ENCODE peak calls at places on chromosomes 12 and 14, in eight cellular contexts. One of them, this sample, is unnamed.

GRCh38 chr12:19846561-19846960 is 407.3 kb downstream of the AEBP2 start:
- DNase-seq in IMR-90: peak; percentile 69
- DNase-seq in HCT116: no peak
- DNase-seq in suprapubic skin: no peak
- DNase-seq in thyroid gland: no peak
- DNase-seq in heart left ventricle: no peak
- DNase-seq in adrenal gland: no peak
- DNase-seq in Peyer's patch: no peak
- DNase-seq in this sample: no peak

GRCh38 chr12:2054091-2055018 is 1.6 kb downstream of the CACNA1C start:
- DNase-seq in adrenal gland: no peak
- DNase-seq in Peyer's patch: no peak
- DNase-seq in HCT116: no peak
- DNase-seq in thyroid gland: no peak
- DNase-seq in suprapubic skin: no peak
- DNase-seq in IMR-90: no peak
- DNase-seq in heart left ventricle: no peak
- DNase-seq in this sample: no peak

GRCh38 chr12:48795550-48796455 is 6.9 kb upstream of the ADCY6 start:
- DNase-seq in suprapubic skin: no peak
- DNase-seq in IMR-90: peak; percentile 75
- DNase-seq in adrenal gland: peak; percentile 76
- DNase-seq in thyroid gland: peak; percentile 74
- DNase-seq in HCT116: peak; percentile 77
- DNase-seq in Peyer's patch: peak; percentile 88
- DNase-seq in heart left ventricle: peak; percentile 63
- DNase-seq in this sample: peak; percentile 62

GRCh38 chr12:54395545-54395944 is 11.0 kb upstream of the ZNF385A start:
- DNase-seq in suprapubic skin: no peak
- DNase-seq in IMR-90: no peak
- DNase-seq in Peyer's patch: no peak
- DNase-seq in thyroid gland: no peak
- DNase-seq in adrenal gland: no peak
- DNase-seq in heart left ventricle: no peak
- DNase-seq in HCT116: no peak
- DNase-seq in this sample: no peak

GRCh38 chr12:13101854-13102375 is 1.6 kb downstream of the GSG1 start:
- DNase-seq in adrenal gland: no peak
- DNase-seq in IMR-90: peak; percentile 46
- DNase-seq in Peyer's patch: peak; percentile 72
- DNase-seq in HCT116: no peak
- DNase-seq in thyroid gland: peak; percentile 45
- DNase-seq in suprapubic skin: no peak
- DNase-seq in heart left ventricle: no peak
- DNase-seq in this sample: no peak

GRCh38 chr12:60035835-60036234 is 440.0 kb downstream of the SLC16A7 start:
- DNase-seq in adrenal gland: no peak
- DNase-seq in suprapubic skin: no peak
- DNase-seq in heart left ventricle: no peak
- DNase-seq in Peyer's patch: no peak
- DNase-seq in thyroid gland: no peak
- DNase-seq in HCT116: no peak
- DNase-seq in IMR-90: peak; percentile 27
- DNase-seq in this sample: no peak

GRCh38 chr12:52679875-52680274 is 332 bp downstream of the KRT1 start:
- DNase-seq in heart left ventricle: no peak
- DNase-seq in Peyer's patch: no peak
- DNase-seq in IMR-90: no peak
- DNase-seq in HCT116: no peak
- DNase-seq in adrenal gland: no peak
- DNase-seq in thyroid gland: no peak
- DNase-seq in suprapubic skin: no peak
- DNase-seq in this sample: no peak

GRCh38 chr14:60151715-60152114 is 13.5 kb downstream of the DHRS7 start:
- DNase-seq in suprapubic skin: peak; percentile 93
- DNase-seq in adrenal gland: peak; percentile 91
- DNase-seq in heart left ventricle: peak; percentile 83
- DNase-seq in IMR-90: peak; percentile 92
- DNase-seq in thyroid gland: peak; percentile 25
- DNase-seq in Peyer's patch: peak; percentile 90
- DNase-seq in HCT116: no peak
- DNase-seq in this sample: peak; percentile 62

GRCh38 chr14:101315802-101316296 is 245.4 kb upstream of the DIO3 start:
- DNase-seq in Peyer's patch: no peak
- DNase-seq in HCT116: peak; percentile 44
- DNase-seq in thyroid gland: no peak
- DNase-seq in IMR-90: no peak
- DNase-seq in heart left ventricle: no peak
- DNase-seq in adrenal gland: no peak
- DNase-seq in suprapubic skin: no peak
- DNase-seq in this sample: no peak

GRCh38 chr12:71237128-71237527 is 79.3 kb upstream of the TSPAN8 start:
- DNase-seq in HCT116: no peak
- DNase-seq in adrenal gland: no peak
- DNase-seq in heart left ventricle: no peak
- DNase-seq in thyroid gland: no peak
- DNase-seq in IMR-90: no peak
- DNase-seq in Peyer's patch: no peak
- DNase-seq in suprapubic skin: no peak
- DNase-seq in this sample: no peak

GRCh38 chr12:2610358-2610757 is 184.4 kb upstream of the FKBP4 start:
- DNase-seq in Peyer's patch: no peak
- DNase-seq in thyroid gland: no peak
- DNase-seq in suprapubic skin: no peak
- DNase-seq in HCT116: no peak
- DNase-seq in IMR-90: no peak
- DNase-seq in heart left ventricle: no peak
- DNase-seq in adrenal gland: no peak
- DNase-seq in this sample: no peak

GRCh38 chr14:69132513-69133181 is 20.3 kb downstream of the DCAF5 start:
- DNase-seq in suprapubic skin: no peak
- DNase-seq in Peyer's patch: no peak
- DNase-seq in heart left ventricle: no peak
- DNase-seq in HCT116: no peak
- DNase-seq in adrenal gland: no peak
- DNase-seq in IMR-90: no peak
- DNase-seq in thyroid gland: no peak
- DNase-seq in this sample: no peak

GRCh38 chr12:68113644-68114043 is 45.9 kb downstream of the IFNG start:
- DNase-seq in IMR-90: no peak
- DNase-seq in Peyer's patch: peak; percentile 57
- DNase-seq in suprapubic skin: no peak
- DNase-seq in adrenal gland: no peak
- DNase-seq in thyroid gland: no peak
- DNase-seq in HCT116: peak; percentile 22
- DNase-seq in heart left ventricle: no peak
- DNase-seq in this sample: no peak

GRCh38 chr14:89093083-89093482 is 268.6 kb downstream of the TTC8 start:
- DNase-seq in heart left ventricle: no peak
- DNase-seq in IMR-90: peak; percentile 26
- DNase-seq in HCT116: no peak
- DNase-seq in adrenal gland: no peak
- DNase-seq in Peyer's patch: no peak
- DNase-seq in thyroid gland: no peak
- DNase-seq in suprapubic skin: no peak
- DNase-seq in this sample: no peak

GRCh38 chr14:86838363-86838762 is 1154.6 kb downstream of the GALC start:
- DNase-seq in thyroid gland: no peak
- DNase-seq in heart left ventricle: no peak
- DNase-seq in IMR-90: no peak
- DNase-seq in Peyer's patch: no peak
- DNase-seq in adrenal gland: no peak
- DNase-seq in HCT116: no peak
- DNase-seq in suprapubic skin: no peak
- DNase-seq in this sample: no peak

GRCh38 chr12:121536929-121537813 is 43.7 kb downstream of the KDM2B start:
- DNase-seq in suprapubic skin: peak; percentile 90
- DNase-seq in IMR-90: peak; percentile 77
- DNase-seq in Peyer's patch: peak; percentile 95
- DNase-seq in thyroid gland: peak; percentile 98
- DNase-seq in adrenal gland: peak; percentile 90
- DNase-seq in HCT116: no peak
- DNase-seq in heart left ventricle: peak; percentile 92
- DNase-seq in this sample: peak; percentile 98
- TF ChIP-seq POLR2A in suprapubic skin: no peak
- TF ChIP-seq POLR2A in IMR-90: no peak
- TF ChIP-seq POLR2A in Peyer's patch: peak; percentile 23
- TF ChIP-seq POLR2A in thyroid gland: peak; percentile 86
- TF ChIP-seq POLR2A in adrenal gland: peak; percentile 67
- TF ChIP-seq POLR2A in HCT116: peak; percentile 5
- TF ChIP-seq POLR2A in heart left ventricle: no peak
- TF ChIP-seq POLR2A in this sample: peak; percentile 87

GRCh38 chr12:62789856-62790255 is 145.1 kb downstream of the PPM1H start:
- DNase-seq in IMR-90: no peak
- DNase-seq in thyroid gland: no peak
- DNase-seq in Peyer's patch: no peak
- DNase-seq in adrenal gland: no peak
- DNase-seq in HCT116: no peak
- DNase-seq in suprapubic skin: no peak
- DNase-seq in heart left ventricle: no peak
- DNase-seq in this sample: no peak

GRCh38 chr12:62792526-62792925 is 142.4 kb downstream of the PPM1H start:
- DNase-seq in HCT116: no peak
- DNase-seq in Peyer's patch: no peak
- DNase-seq in thyroid gland: no peak
- DNase-seq in IMR-90: no peak
- DNase-seq in heart left ventricle: no peak
- DNase-seq in suprapubic skin: no peak
- DNase-seq in adrenal gland: no peak
- DNase-seq in this sample: no peak

GRCh38 chr12:62793256-62794217 is 141.4 kb downstream of the PPM1H start:
- DNase-seq in suprapubic skin: peak; percentile 89
- DNase-seq in thyroid gland: peak; percentile 92
- DNase-seq in Peyer's patch: peak; percentile 93
- DNase-seq in adrenal gland: peak; percentile 85
- DNase-seq in HCT116: peak; percentile 60
- DNase-seq in IMR-90: peak; percentile 87
- DNase-seq in heart left ventricle: peak; percentile 77
- DNase-seq in this sample: peak; percentile 82

GRCh38 chr12:62799126-62799736 is 135.7 kb downstream of the PPM1H start:
- DNase-seq in IMR-90: peak; percentile 72
- DNase-seq in adrenal gland: peak; percentile 47
- DNase-seq in thyroid gland: peak; percentile 62
- DNase-seq in heart left ventricle: peak; percentile 43
- DNase-seq in suprapubic skin: no peak
- DNase-seq in Peyer's patch: peak; percentile 78
- DNase-seq in HCT116: peak; percentile 48
- DNase-seq in this sample: no peak

DNA sequence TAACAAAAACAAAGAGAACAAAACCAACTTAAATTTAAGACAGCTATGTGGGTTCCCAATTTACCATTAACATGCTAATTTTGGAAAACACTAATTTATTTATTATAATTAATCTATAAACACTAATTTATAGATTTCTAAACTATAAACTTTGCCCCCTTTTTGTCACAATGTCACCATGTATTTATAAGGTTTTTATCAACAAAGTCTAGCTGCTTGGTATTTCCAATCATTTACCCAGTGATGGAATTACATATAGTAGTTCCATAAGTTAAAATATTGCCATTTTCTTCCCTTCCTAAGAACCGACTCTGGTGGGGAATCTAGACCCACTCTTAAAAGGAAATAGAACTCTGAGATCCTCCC is 140.7 kb downstream of the PPM1H start:
- DNase-seq in IMR-90: no peak
- DNase-seq in suprapubic skin: no peak
- DNase-seq in thyroid gland: no peak
- DNase-seq in heart left ventricle: no peak
- DNase-seq in Peyer's patch: no peak
- DNase-seq in adrenal gland: no peak
- DNase-seq in HCT116: no peak
- DNase-seq in this sample: no peak
- H3K27ac ChIP-seq in IMR-90: no peak overlapping the region
- H3K27ac ChIP-seq in suprapubic skin: no peak overlapping the region
- H3K27ac ChIP-seq in thyroid gland: peak overlapping the region; percentile 10
- H3K27ac ChIP-seq in heart left ventricle: no peak overlapping the region
- H3K27ac ChIP-seq in Peyer's patch: no peak overlapping the region
- H3K27ac ChIP-seq in adrenal gland: no peak overlapping the region
- H3K27ac ChIP-seq in HCT116: no peak overlapping the region
- H3K27ac ChIP-seq in this sample: no peak overlapping the region

DNA sequence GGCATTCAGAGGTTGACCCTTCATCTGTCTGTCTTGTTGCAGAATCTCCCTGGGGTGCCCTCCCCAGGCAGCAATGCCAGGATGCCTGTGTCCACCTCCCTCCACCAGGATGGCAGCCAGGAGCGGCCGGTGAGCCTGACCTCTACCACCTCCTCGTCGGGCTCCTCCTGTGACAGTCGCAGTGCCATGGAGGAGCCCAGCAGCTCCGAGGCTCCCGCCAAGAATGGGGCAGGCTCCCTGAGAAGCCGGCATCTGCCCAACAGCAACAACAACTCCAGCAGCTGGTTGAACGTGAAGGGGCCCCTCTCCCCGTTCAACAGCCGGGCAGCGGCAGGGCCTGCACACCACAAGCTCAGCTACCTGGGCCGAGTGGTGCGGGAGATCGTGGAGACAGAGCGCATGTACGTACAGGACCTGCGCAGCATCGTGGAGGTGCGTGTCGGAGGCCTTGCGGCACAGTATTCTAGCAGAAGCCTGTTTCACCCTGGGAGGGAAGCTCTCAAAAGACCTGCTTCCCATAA is 23.4 kb downstream of the PLEKHG3 start:
- DNase-seq in Peyer's patch: no peak
- DNase-seq in heart left ventricle: peak; percentile 22
- DNase-seq in adrenal gland: no peak
- DNase-seq in IMR-90: no peak
- DNase-seq in HCT116: no peak
- DNase-seq in suprapubic skin: no peak
- DNase-seq in thyroid gland: no peak
- DNase-seq in this sample: no peak
- H3K36me3 ChIP-seq in Peyer's patch: no peaks in the 10 kb centered on the region
- H3K36me3 ChIP-seq in heart left ventricle: no peaks in the 10 kb centered on the region
- H3K36me3 ChIP-seq in adrenal gland: no peaks in the 10 kb centered on the region
- H3K36me3 ChIP-seq in IMR-90: peaks cover 25% of the 10 kb centered on the region
- H3K36me3 ChIP-seq in HCT116: peaks cover 30% of the 10 kb centered on the region
- H3K36me3 ChIP-seq in suprapubic skin: peaks cover 52% of the 10 kb centered on the region
- H3K36me3 ChIP-seq in thyroid gland: peaks cover 30% of the 10 kb centered on the region
- H3K36me3 ChIP-seq in this sample: no peaks in the 10 kb centered on the region

GRCh38 chr12:93407963-93408283 is 30.2 kb downstream of the NUDT4 start:
- DNase-seq in HCT116: no peak
- DNase-seq in adrenal gland: no peak
- DNase-seq in suprapubic skin: no peak
- DNase-seq in thyroid gland: no peak
- DNase-seq in Peyer's patch: no peak
- DNase-seq in heart left ventricle: no peak
- DNase-seq in IMR-90: no peak
- DNase-seq in this sample: no peak

GRCh38 chr12:93407283-93407962 is 29.7 kb downstream of the NUDT4 start:
- DNase-seq in adrenal gland: no peak
- DNase-seq in suprapubic skin: no peak
- DNase-seq in thyroid gland: no peak
- DNase-seq in Peyer's patch: no peak
- DNase-seq in HCT116: no peak
- DNase-seq in heart left ventricle: no peak
- DNase-seq in IMR-90: no peak
- DNase-seq in this sample: no peak

GRCh38 chr12:93403988-93404803 is 26.5 kb downstream of the NUDT4 start:
- DNase-seq in Peyer's patch: no peak
- DNase-seq in IMR-90: peak; percentile 61
- DNase-seq in suprapubic skin: no peak
- DNase-seq in HCT116: no peak
- DNase-seq in thyroid gland: no peak
- DNase-seq in heart left ventricle: no peak
- DNase-seq in adrenal gland: no peak
- DNase-seq in this sample: no peak

GRCh38 chr12:93404961-93405849 is 27.5 kb downstream of the NUDT4 start:
- DNase-seq in IMR-90: no peak
- DNase-seq in suprapubic skin: no peak
- DNase-seq in adrenal gland: peak; percentile 19
- DNase-seq in Peyer's patch: no peak
- DNase-seq in thyroid gland: no peak
- DNase-seq in HCT116: no peak
- DNase-seq in heart left ventricle: no peak
- DNase-seq in this sample: no peak

GRCh38 chr12:93408813-93409212 is 31.1 kb downstream of the NUDT4 start:
- DNase-seq in IMR-90: no peak
- DNase-seq in HCT116: no peak
- DNase-seq in suprapubic skin: no peak
- DNase-seq in adrenal gland: no peak
- DNase-seq in thyroid gland: no peak
- DNase-seq in heart left ventricle: no peak
- DNase-seq in Peyer's patch: no peak
- DNase-seq in this sample: no peak
- TF ChIP-seq POLR2A in IMR-90: no peak
- TF ChIP-seq POLR2A in HCT116: no peak
- TF ChIP-seq POLR2A in suprapubic skin: no peak
- TF ChIP-seq POLR2A in adrenal gland: no peak
- TF ChIP-seq POLR2A in thyroid gland: no peak
- TF ChIP-seq POLR2A in heart left ventricle: no peak
- TF ChIP-seq POLR2A in Peyer's patch: no peak
- TF ChIP-seq POLR2A in this sample: no peak